ENCODE peak calls at places on chromosomes 6 and 20, in nine cellular contexts. E is HEK293T; M is CD4-positive, alpha-beta memory T cell; Y is stimulated activated CD4-positive, alpha-beta T cell treated with anti-CD3 and anti-CD28 coated beads, Interleukin-12 subunit alpha, Interleukin-12 subunit beta, amount 100 ng/mL, for 4 hours; O is HuH-7; N is neural progenitor cell; D is left colon; R is activated CD4-positive, alpha-beta T cell treated with anti-CD3 and anti-CD28 coated beads for 48 hours; Q is GF-D8. U is an unnamed sample.

GRCh38 chr6:99467509-99468106 is 42.5 kb upstream of the PNISR start:
- DNase-seq in N (peak), M (peak), R (no peak), D (no peak), E (peak), O (peak), Y (no peak), Q (no peak), U (no peak)

GRCh38 chr6:142301421-142302391 is at the start of gene ADGRG6:
- DNase-seq in D (peak), R (peak), E (peak), M (peak), N (peak), Q (no peak), Y (peak), O (peak), U (no peak)

GRCh38 chr6:14440215-14440890 is 322.8 kb downstream of the CD83 start:
- DNase-seq in E (no peak), N (no peak), Y (no peak), M (no peak), R (no peak), D (no peak), O (no peak), Q (no peak), U (no peak)

GRCh38 chr6:136775081-136775480 is 17.2 kb downstream of the MAP3K5 start:
- DNase-seq in O (no peak), D (no peak), R (no peak), N (no peak), E (no peak), M (no peak), Q (no peak), Y (no peak), U (no peak)

GRCh38 chr6:154909821-154910220 is 85.3 kb upstream of the TIAM2 start:
- DNase-seq in Y (no peak), N (peak), D (no peak), Q (no peak), E (no peak), O (no peak), M (no peak), R (no peak), U (no peak)

GRCh38 chr20:24773751-24774201 is 175.3 kb upstream of the CST7 start:
- DNase-seq in D (no peak), R (peak), E (no peak), Y (no peak), M (no peak), Q (no peak), O (no peak), N (no peak), U (no peak)

GRCh38 chr6:19024737-19025136 is 637.6 kb downstream of the RNF144B start:
- DNase-seq in Y (no peak), O (peak), Q (no peak), N (peak), D (no peak), E (peak), M (no peak), R (no peak), U (peak)

GRCh38 chr20:33789109-33789857 is 21.9 kb upstream of the CHMP4B start:
- DNase-seq in O (no peak), M (no peak), R (no peak), Y (no peak), D (peak), E (no peak), N (no peak), Q (no peak), U (no peak)

GRCh38 chr6:137271245-137272183 is 52.3 kb upstream of the IFNGR1 start:
- DNase-seq in N (peak), D (no peak), Y (no peak), M (peak), O (peak), E (peak), R (no peak), Q (no peak), U (no peak)

GRCh38 chr20:1396702-1397101 is 3.8 kb upstream of the FKBP1A start:
- DNase-seq in Y (no peak), Q (no peak), E (no peak), R (no peak), D (no peak), O (no peak), N (no peak), M (no peak), U (no peak)

GRCh38 chr6:30988209-30988825 is 4.8 kb downstream of the MUC21 start:
- DNase-seq in M (no peak), Y (no peak), O (no peak), E (no peak), R (no peak), Q (no peak), N (no peak), D (no peak), U (no peak)

GRCh38 chr20:723756-724155 is 44.5 kb downstream of the SLC52A3 start:
- DNase-seq in Q (no peak), D (no peak), M (no peak), R (no peak), Y (no peak), O (no peak), N (no peak), E (no peak), U (no peak)

GRCh38 chr6:54847799-54848597 is 1.4 kb downstream of the FAM83B start:
- DNase-seq in R (no peak), D (no peak), E (no peak), O (no peak), N (no peak), Q (no peak), Y (no peak), M (no peak), U (no peak)

GRCh38 chr6:45420083-45420908 is 42.6 kb upstream of the SUPT3H start:
- DNase-seq in Q (no peak), Y (peak), R (peak), O (no peak), E (no peak), N (peak), M (peak), D (peak), U (no peak)